ENCODE peak calls at places on chromosomes 3 and 15, in eight cellular contexts. U is fibroblast of lung, A is endothelial cell of umbilical vein, N is GM12878, Z is mammary epithelial cell, Y is K562, M is GM23338, B is HepG2. Q is an unnamed sample.

GRCh38 chr3:34001022-34001421 is 202.6 kb downstream of the PDCD6IP start:
- DNase-seq in U (no peak), A (no peak), N (no peak), Z (no peak), Y (no peak), M (no peak), B (peak), Q (no peak)

GRCh38 chr3:44125882-44126281 is 115.8 kb upstream of the TOPAZ1 start:
- DNase-seq in U (peak), A (no peak), N (no peak), Z (no peak), Y (no peak), M (no peak), B (no peak), Q (no peak)

GRCh38 chr15:100918034-100918689 is 995 bp upstream of the LRRK1 start:
- DNase-seq in U (peak), A (peak), N (no peak), Z (peak), Y (peak), M (peak), B (peak), Q (no peak)

GRCh38 chr3:32410367-32411246 is 19.0 kb downstream of the CMTM7 start:
- DNase-seq in U (no peak), A (no peak), N (no peak), Z (peak), Y (no peak), M (peak), B (no peak), Q (no peak)

GRCh38 chr15:52730163-52730562 is 51.0 kb upstream of the ATOSA start:
- DNase-seq in U (no peak), A (peak), N (peak), Z (peak), Y (no peak), M (no peak), B (no peak), Q (peak)

GRCh38 chr15:49865925-49866757 is 245.3 kb downstream of the DTWD1 start:
- DNase-seq in U (no peak), A (no peak), N (no peak), Z (peak), Y (no peak), M (no peak), B (no peak), Q (no peak)

GRCh38 chr3:192812736-192813383 is 85.5 kb upstream of the FGF12 start:
- DNase-seq in U (peak), A (peak), N (no peak), Z (peak), Y (peak), M (peak), B (peak), Q (peak)

GRCh38 chr3:168094877-168095610 is 680 bp downstream of the GOLIM4 start:
- DNase-seq in U (peak), A (peak), N (peak), Z (peak), Y (peak), M (peak), B (peak), Q (no peak)

GRCh38 chr3:82364827-82365226 is 603.4 kb upstream of the GBE1 start:
- DNase-seq in U (no peak), A (no peak), N (no peak), Z (no peak), Y (no peak), M (no peak), B (no peak), Q (no peak)

GRCh38 chr3:197749315-197749600 is 425 bp upstream of the FYTTD1 start:
- DNase-seq in U (peak), A (no peak), N (no peak), Z (peak), Y (peak), M (peak), B (no peak), Q (peak)

GRCh38 chr3:16059081-16059537 is 115.4 kb upstream of the GALNT15 start:
- DNase-seq in U (no peak), A (no peak), N (no peak), Z (no peak), Y (no peak), M (peak), B (no peak), Q (no peak)

GRCh38 chr3:129555616-129556357 is 12.8 kb downstream of the H1-8 start:
- DNase-seq in U (no peak), A (no peak), N (no peak), Z (no peak), Y (no peak), M (no peak), B (no peak), Q (no peak)

GRCh38 chr3:100407977-100408532 is 6.7 kb downstream of the LNP1 start:
- DNase-seq in U (no peak), A (no peak), N (no peak), Z (no peak), Y (no peak), M (peak), B (no peak), Q (no peak)

GRCh38 chr3:137165117-137165806 is 207.5 kb downstream of the IL20RB start:
- DNase-seq in U (no peak), A (no peak), N (no peak), Z (peak), Y (peak), M (no peak), B (no peak), Q (no peak)

GRCh38 chr3:56190906-56191305 is 277.4 kb downstream of the ERC2 start:
- DNase-seq in U (no peak), A (no peak), N (no peak), Z (no peak), Y (no peak), M (no peak), B (no peak), Q (no peak)

GRCh38 chr3:126985143-126985985 is 2.4 kb downstream of the PLXNA1 start:
- DNase-seq in U (no peak), A (no peak), N (no peak), Z (no peak), Y (no peak), M (no peak), B (no peak), Q (no peak)

GRCh38 chr3:158105710-158106438 is at the start of gene SHOX2:
- DNase-seq in U (peak), A (no peak), N (no peak), Z (peak), Y (peak), M (peak), B (no peak), Q (no peak)

GRCh38 chr3:159928071-159928491 is 60.6 kb upstream of the IL12A start:
- DNase-seq in U (peak), A (no peak), N (no peak), Z (peak), Y (no peak), M (no peak), B (no peak), Q (no peak)

GRCh38 chr3:138331143-138331894 is 1.7 kb upstream of the NME9 start:
- DNase-seq in U (peak), A (no peak), N (no peak), Z (no peak), Y (no peak), M (peak), B (no peak), Q (no peak)

GRCh38 chr3:72848703-72849081 is 447 bp upstream of the SHQ1 start:
- DNase-seq in U (no peak), A (no peak), N (peak), Z (no peak), Y (peak), M (no peak), B (no peak), Q (peak)

GRCh38 chr15:89341316-89342005 is 6.8 kb upstream of the POLG start:
- DNase-seq in U (no peak), A (no peak), N (no peak), Z (no peak), Y (no peak), M (no peak), B (no peak), Q (no peak)

GRCh38 chr3:38119802-38120689 is 16.9 kb downstream of the ACAA1 start:
- DNase-seq in U (no peak), A (no peak), N (no peak), Z (no peak), Y (no peak), M (no peak), B (no peak), Q (no peak)

GRCh38 chr3:12796171-12797123 is at the start of gene CAND2:
- DNase-seq in U (peak), A (peak), N (no peak), Z (no peak), Y (peak), M (peak), B (no peak), Q (peak)

GRCh38 chr15:85831415-85832113 is 36.8 kb upstream of the KLHL25 start:
- DNase-seq in U (peak), A (peak), N (no peak), Z (peak), Y (peak), M (peak), B (peak), Q (peak)

GRCh38 chr3:179071161-179071568 is 444 bp downstream of the ZMAT3 start:
- DNase-seq in U (peak), A (peak), N (no peak), Z (peak), Y (peak), M (peak), B (peak), Q (peak)

GRCh38 chr15:55118341-55118740 is 78.4 kb downstream of the RSL24D1 start:
- DNase-seq in U (no peak), A (no peak), N (no peak), Z (no peak), Y (no peak), M (no peak), B (no peak), Q (no peak)

GRCh38 chr3:7630925-7631324 is 770.0 kb downstream of the GRM7 start:
- DNase-seq in U (peak), A (peak), N (no peak), Z (no peak), Y (no peak), M (peak), B (no peak), Q (no peak)

GRCh38 chr15:89402406-89402805 is 67.8 kb upstream of the POLG start:
- DNase-seq in U (no peak), A (no peak), N (no peak), Z (no peak), Y (no peak), M (no peak), B (no peak), Q (no peak)

GRCh38 chr3:14548321-14548729 is 8.2 kb upstream of the GRIP2 start:
- DNase-seq in U (peak), A (peak), N (no peak), Z (peak), Y (peak), M (peak), B (peak), Q (peak)

GRCh38 chr15:101664303-101664913 is 12.2 kb upstream of the TM2D3 start:
- DNase-seq in U (peak), A (no peak), N (no peak), Z (no peak), Y (peak), M (peak), B (peak), Q (no peak)

GRCh38 chr3:23157331-23157730 is 45.8 kb upstream of the UBE2E2 start:
- DNase-seq in U (peak), A (no peak), N (no peak), Z (no peak), Y (no peak), M (no peak), B (no peak), Q (no peak)

GRCh38 chr15:63236272-63236671 is 41.1 kb upstream of the APH1B start:
- DNase-seq in U (peak), A (peak), N (no peak), Z (peak), Y (no peak), M (no peak), B (no peak), Q (no peak)

GRCh38 chr15:91956026-91956723 is 102.7 kb downstream of the SLCO3A1 start:
- DNase-seq in U (no peak), A (no peak), N (no peak), Z (peak), Y (no peak), M (peak), B (no peak), Q (no peak)

GRCh38 chr15:48861813-48862431 is 16.0 kb upstream of the EID1 start:
- DNase-seq in U (peak), A (peak), N (no peak), Z (peak), Y (peak), M (peak), B (peak), Q (peak)

DNA sequence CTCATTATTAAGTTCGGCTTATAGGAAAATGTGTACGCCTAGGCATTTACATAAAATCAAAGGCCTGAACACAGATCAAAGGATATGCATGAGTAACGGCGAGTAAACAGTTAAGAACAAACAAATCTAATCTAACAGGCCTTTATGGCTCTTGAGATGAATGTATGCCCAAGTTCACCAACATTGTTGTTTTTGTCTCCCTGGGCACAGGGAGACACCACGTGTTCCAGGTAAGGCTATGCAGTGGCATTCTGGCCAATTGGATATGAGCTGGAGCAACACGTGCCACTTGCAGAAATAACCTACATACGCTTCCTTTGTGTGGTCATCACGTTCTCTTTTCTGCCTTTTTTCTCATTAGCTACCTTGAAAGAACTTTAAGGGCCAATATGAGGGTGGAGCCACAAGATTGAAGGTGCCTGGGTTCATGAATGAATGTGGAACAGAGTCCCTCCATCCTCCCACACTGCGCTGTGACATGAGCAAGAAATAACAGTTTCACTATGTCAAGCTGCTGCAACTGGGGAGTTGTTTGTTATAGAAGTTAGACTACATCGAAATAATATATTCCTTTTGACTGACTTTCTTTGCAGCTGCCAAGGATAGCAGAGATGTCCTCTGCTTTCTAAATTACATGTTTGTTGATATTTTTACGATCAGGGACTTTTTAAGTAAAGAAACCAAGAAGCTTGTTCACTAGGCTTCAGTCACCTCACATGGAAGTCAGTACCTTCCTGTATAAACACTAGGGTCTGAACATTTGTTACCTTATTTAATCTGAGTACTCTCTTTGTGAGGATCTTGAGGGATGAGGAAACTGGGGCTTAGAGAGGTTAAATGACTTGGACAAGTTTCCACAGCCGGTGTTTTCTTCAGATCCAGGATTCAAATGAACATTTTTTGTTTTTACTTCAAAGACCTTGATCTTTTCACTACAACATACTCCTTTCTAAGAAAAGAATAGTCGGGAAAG is 427.5 kb upstream of the TBL1XR1 start:
- DNase-seq in U (no peak), A (peak), N (no peak), Z (no peak), Y (no peak), M (no peak), B (peak), Q (no peak)
- H2AFZ ChIP-seq in U (peak), A (peak), N (no peak), Z (peak), Y (peak), M (no peak), B (no peak), Q (no peak)

DNA sequence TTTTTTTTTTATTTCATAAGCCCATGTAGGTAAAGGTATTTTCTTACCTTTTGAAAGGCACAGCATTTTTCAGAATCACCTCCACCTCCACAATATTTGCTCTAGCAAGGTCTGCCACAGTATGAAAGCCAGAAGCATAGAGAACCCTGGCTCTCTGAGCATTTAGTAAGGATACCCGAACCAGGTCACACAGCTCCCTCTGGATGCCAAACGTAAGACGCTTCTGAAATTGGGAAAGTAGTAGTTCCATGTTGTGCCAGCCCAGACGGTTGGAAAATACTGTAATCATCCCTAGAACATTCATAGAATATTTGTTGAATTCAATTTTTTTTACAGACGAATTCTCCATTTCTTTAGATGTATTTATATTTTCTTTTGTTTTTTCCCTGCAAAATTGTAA is 52.4 kb downstream of the POLQ start:
- DNase-seq in U (peak), A (no peak), N (no peak), Z (no peak), Y (no peak), M (no peak), B (no peak), Q (no peak)
- TF ChIP-seq CTCF in U (peak), A (no peak), N (no peak), Z (no peak), Y (no peak), M (no peak), B (no peak), Q (no peak)

GRCh38 chr3:114685053-114685630 is 391.3 kb downstream of the TIGIT start:
- DNase-seq in U (no peak), A (no peak), N (no peak), Z (no peak), Y (no peak), M (peak), B (no peak), Q (no peak)
- H2AFZ ChIP-seq in U (peak), A (no peak), N (no peak), Z (no peak), Y (no peak), M (peak), B (no peak), Q (no peak)

GRCh38 chr15:94845391-94845718 is 614.0 kb downstream of the MCTP2 start:
- DNase-seq in U (no peak), A (no peak), N (no peak), Z (no peak), Y (no peak), M (no peak), B (no peak), Q (no peak)

GRCh38 chr15:94844188-94844532 is 612.8 kb downstream of the MCTP2 start:
- DNase-seq in U (no peak), A (no peak), N (no peak), Z (no peak), Y (no peak), M (peak), B (peak), Q (no peak)

GRCh38 chr15:94847325-94847724 is 616.0 kb downstream of the MCTP2 start:
- DNase-seq in U (no peak), A (no peak), N (no peak), Z (no peak), Y (no peak), M (no peak), B (no peak), Q (no peak)

GRCh38 chr15:94843060-94843459 is 611.7 kb downstream of the MCTP2 start:
- DNase-seq in U (no peak), A (no peak), N (no peak), Z (no peak), Y (no peak), M (no peak), B (no peak), Q (no peak)

GRCh38 chr15:94844533-94845390 is 613.4 kb downstream of the MCTP2 start:
- DNase-seq in U (peak), A (peak), N (no peak), Z (no peak), Y (peak), M (peak), B (peak), Q (no peak)
- TF ChIP-seq CTCF in U (no peak), A (no peak), N (no peak), Z (peak), Y (peak), M (no peak), B (peak), Q (no peak)

GRCh38 chr3:109334572-109334971 is 2.8 kb downstream of the DPPA4 start:
- DNase-seq in U (no peak), A (no peak), N (no peak), Z (no peak), Y (no peak), M (no peak), B (no peak), Q (no peak)

GRCh38 chr3:109339186-109339585 is 1.8 kb upstream of the DPPA4 start:
- DNase-seq in U (no peak), A (no peak), N (no peak), Z (no peak), Y (no peak), M (no peak), B (no peak), Q (no peak)

GRCh38 chr3:109338322-109338721 is 976 bp upstream of the DPPA4 start:
- DNase-seq in U (no peak), A (no peak), N (no peak), Z (no peak), Y (no peak), M (no peak), B (no peak), Q (no peak)

GRCh38 chr3:109337393-109337792 is at the start of gene DPPA4:
- DNase-seq in U (no peak), A (no peak), N (no peak), Z (no peak), Y (no peak), M (peak), B (no peak), Q (no peak)

DNA sequence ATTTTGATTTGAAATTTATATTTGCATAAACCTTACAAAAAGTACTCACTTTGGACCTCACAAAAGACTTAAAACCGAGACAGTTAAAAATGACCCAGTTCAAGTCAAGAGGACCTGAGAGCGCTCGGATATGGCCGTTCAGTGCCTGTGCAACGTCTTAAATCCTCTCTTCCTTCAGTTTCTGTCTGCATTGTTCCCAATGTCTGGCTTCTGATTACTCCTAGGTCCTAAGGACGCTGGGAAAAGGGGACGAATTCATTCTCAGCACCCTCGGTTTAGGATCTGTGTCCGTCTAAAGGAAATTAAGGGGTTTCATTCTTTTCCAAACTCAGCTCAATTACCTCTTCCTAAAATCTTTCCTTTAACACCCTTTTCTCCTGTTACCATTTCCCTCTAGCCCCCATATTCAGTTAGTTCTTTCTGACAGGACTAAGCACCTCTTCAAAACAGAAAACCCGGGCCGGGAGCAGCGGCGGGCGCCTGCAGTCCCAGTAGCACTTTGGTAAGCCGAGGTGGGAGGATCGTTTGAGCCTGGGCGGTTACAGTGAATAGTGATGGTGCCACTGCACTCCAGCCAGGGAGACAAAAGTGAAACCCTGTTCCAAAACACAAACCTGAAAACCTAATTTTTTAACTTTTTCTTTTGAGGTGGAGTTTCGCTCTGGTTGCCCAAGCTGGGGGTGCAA is 931 bp downstream of the DPPA4 start:
- DNase-seq in U (peak), A (no peak), N (no peak), Z (no peak), Y (no peak), M (no peak), B (no peak), Q (no peak)
- H2AFZ ChIP-seq in U (no peak), A (no peak), N (no peak), Z (no peak), Y (no peak), M (no peak), B (no peak), Q (no peak)

DNA sequence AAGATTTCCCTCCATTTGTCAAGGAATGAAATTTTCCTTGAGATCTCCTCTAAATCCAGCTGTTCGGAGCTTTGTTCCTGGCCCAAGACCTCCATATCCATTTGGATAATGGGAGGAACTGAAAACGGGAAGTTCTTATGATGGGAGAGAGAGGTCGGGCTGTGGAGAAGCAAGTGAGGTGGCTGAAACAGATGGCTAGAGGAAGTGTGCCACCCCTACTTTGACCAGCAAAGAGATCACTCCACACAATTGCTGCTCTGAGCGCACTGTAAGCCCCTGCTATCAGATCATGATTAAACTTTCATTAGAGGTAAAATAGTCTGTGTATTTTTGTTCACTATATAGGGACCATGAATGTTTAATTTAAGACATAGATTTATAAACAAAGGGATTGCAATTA is at the start of gene MINDY4B:
- DNase-seq in U (no peak), A (no peak), N (no peak), Z (no peak), Y (no peak), M (no peak), B (no peak), Q (no peak)
- TF ChIP-seq CTCF in U (no peak), A (no peak), N (no peak), Z (no peak), Y (no peak), M (no peak), B (no peak), Q (no peak)

Q was measured in DND-41.